ENCODE peak calls at places on chromosomes 7 and 10, in eight cellular contexts. One of them, this sample, is unnamed.
A peak's percentile ranks its signal among the peaks of the same experiment; 100 is the strongest.

GRCh38 chr7:80732635-80733034 is 94.2 kb downstream of the CD36 start:
- DNase-seq in tibial artery: no peak
- DNase-seq in cerebellum: no peak
- DNase-seq in activated CD8-positive, alpha-beta memory T cell treated with anti-CD3 and anti-CD28 coated beads for 48 hours: no peak
- DNase-seq in amygdala: no peak
- DNase-seq in ELR: peak; percentile 41
- DNase-seq in anterior cingulate cortex: no peak
- DNase-seq in stimulated activated CD8-positive, alpha-beta memory T cell treated with anti-CD3 and anti-CD28 coated beads, Interleukin-4, amount 100 ng/mL, for 1 hour: no peak
- DNase-seq in this sample: no peak

GRCh38 chr7:33258561-33258960 is 129.2 kb downstream of the BBS9 start:
- DNase-seq in tibial artery: no peak
- DNase-seq in cerebellum: no peak
- DNase-seq in activated CD8-positive, alpha-beta memory T cell treated with anti-CD3 and anti-CD28 coated beads for 48 hours: no peak
- DNase-seq in amygdala: no peak
- DNase-seq in ELR: no peak
- DNase-seq in anterior cingulate cortex: no peak
- DNase-seq in stimulated activated CD8-positive, alpha-beta memory T cell treated with anti-CD3 and anti-CD28 coated beads, Interleukin-4, amount 100 ng/mL, for 1 hour: no peak
- DNase-seq in this sample: no peak

GRCh38 chr7:136911362-136911761 is 42.9 kb downstream of the CHRM2 start:
- DNase-seq in tibial artery: no peak
- DNase-seq in cerebellum: no peak
- DNase-seq in activated CD8-positive, alpha-beta memory T cell treated with anti-CD3 and anti-CD28 coated beads for 48 hours: no peak
- DNase-seq in amygdala: no peak
- DNase-seq in ELR: peak; percentile 30
- DNase-seq in anterior cingulate cortex: no peak
- DNase-seq in stimulated activated CD8-positive, alpha-beta memory T cell treated with anti-CD3 and anti-CD28 coated beads, Interleukin-4, amount 100 ng/mL, for 1 hour: no peak
- DNase-seq in this sample: no peak

GRCh38 chr10:53930648-53931047 is 870.4 kb downstream of the PCDH15 start:
- DNase-seq in tibial artery: no peak
- DNase-seq in cerebellum: no peak
- DNase-seq in activated CD8-positive, alpha-beta memory T cell treated with anti-CD3 and anti-CD28 coated beads for 48 hours: no peak
- DNase-seq in amygdala: no peak
- DNase-seq in ELR: no peak
- DNase-seq in anterior cingulate cortex: no peak
- DNase-seq in stimulated activated CD8-positive, alpha-beta memory T cell treated with anti-CD3 and anti-CD28 coated beads, Interleukin-4, amount 100 ng/mL, for 1 hour: no peak
- DNase-seq in this sample: no peak

GRCh38 chr10:86234102-86234501 is 132.5 kb downstream of the GRID1 start:
- DNase-seq in tibial artery: no peak
- DNase-seq in cerebellum: no peak
- DNase-seq in activated CD8-positive, alpha-beta memory T cell treated with anti-CD3 and anti-CD28 coated beads for 48 hours: no peak
- DNase-seq in amygdala: no peak
- DNase-seq in ELR: no peak
- DNase-seq in anterior cingulate cortex: no peak
- DNase-seq in stimulated activated CD8-positive, alpha-beta memory T cell treated with anti-CD3 and anti-CD28 coated beads, Interleukin-4, amount 100 ng/mL, for 1 hour: no peak
- DNase-seq in this sample: no peak

GRCh38 chr7:154484406-154484805 is 432.2 kb downstream of the DPP6 start:
- DNase-seq in tibial artery: no peak
- DNase-seq in cerebellum: peak; percentile 59
- DNase-seq in activated CD8-positive, alpha-beta memory T cell treated with anti-CD3 and anti-CD28 coated beads for 48 hours: no peak
- DNase-seq in amygdala: peak; percentile 55
- DNase-seq in ELR: no peak
- DNase-seq in anterior cingulate cortex: peak; percentile 43
- DNase-seq in stimulated activated CD8-positive, alpha-beta memory T cell treated with anti-CD3 and anti-CD28 coated beads, Interleukin-4, amount 100 ng/mL, for 1 hour: no peak
- DNase-seq in this sample: no peak

GRCh38 chr7:92831716-92832622 is 4.4 kb downstream of the CDK6 start:
- DNase-seq in tibial artery: no peak
- DNase-seq in cerebellum: no peak
- DNase-seq in activated CD8-positive, alpha-beta memory T cell treated with anti-CD3 and anti-CD28 coated beads for 48 hours: no peak
- DNase-seq in amygdala: no peak
- DNase-seq in ELR: peak; percentile 93
- DNase-seq in anterior cingulate cortex: no peak
- DNase-seq in stimulated activated CD8-positive, alpha-beta memory T cell treated with anti-CD3 and anti-CD28 coated beads, Interleukin-4, amount 100 ng/mL, for 1 hour: no peak
- DNase-seq in this sample: no peak

GRCh38 chr10:12984165-12984747 is 17.3 kb downstream of the CCDC3 start:
- DNase-seq in tibial artery: no peak
- DNase-seq in cerebellum: no peak
- DNase-seq in activated CD8-positive, alpha-beta memory T cell treated with anti-CD3 and anti-CD28 coated beads for 48 hours: no peak
- DNase-seq in amygdala: no peak
- DNase-seq in ELR: peak; percentile 54
- DNase-seq in anterior cingulate cortex: no peak
- DNase-seq in stimulated activated CD8-positive, alpha-beta memory T cell treated with anti-CD3 and anti-CD28 coated beads, Interleukin-4, amount 100 ng/mL, for 1 hour: no peak
- DNase-seq in this sample: no peak

GRCh38 chr7:48285365-48285764 is 114.1 kb downstream of the ABCA13 start:
- DNase-seq in tibial artery: no peak
- DNase-seq in cerebellum: no peak
- DNase-seq in activated CD8-positive, alpha-beta memory T cell treated with anti-CD3 and anti-CD28 coated beads for 48 hours: no peak
- DNase-seq in amygdala: no peak
- DNase-seq in ELR: peak; percentile 58
- DNase-seq in anterior cingulate cortex: no peak
- DNase-seq in stimulated activated CD8-positive, alpha-beta memory T cell treated with anti-CD3 and anti-CD28 coated beads, Interleukin-4, amount 100 ng/mL, for 1 hour: no peak
- DNase-seq in this sample: no peak

This sample was measured in stimulated activated effector memory CD8-positive, alpha-beta T cell treated with anti-CD3 and anti-CD28 coated beads, Interleukin-12 subunit alpha, Interleukin-12 subunit beta, amount 100 ng/mL, for 72 hours.